ENCODE peak calls at places on chromosomes 12 and 14, in six cellular contexts. One of them, this sample, is unnamed.
A peak's percentile ranks its signal among the peaks of the same experiment; 100 is the strongest.

GRCh38 chr12:3432176-3432742 is 58.7 kb upstream of the PRMT8 start:
- DNase-seq in RWPE1: no peak
- DNase-seq in lower leg skin: peak; percentile 52
- DNase-seq in fibroblast of mammary gland: no peak
- DNase-seq in WTC11: peak; percentile 44
- DNase-seq in fibroblast of villous mesenchyme: peak; percentile 3
- DNase-seq in this sample: no peak

GRCh38 chr12:77049767-77050353 is 15.5 kb downstream of the E2F7 start:
- DNase-seq in RWPE1: peak; percentile 65
- DNase-seq in lower leg skin: no peak
- DNase-seq in fibroblast of mammary gland: peak; percentile 71
- DNase-seq in WTC11: no peak
- DNase-seq in fibroblast of villous mesenchyme: peak; percentile 71
- DNase-seq in this sample: peak; percentile 37

GRCh38 chr14:27573018-27573417 is 975.2 kb upstream of the NOVA1 start:
- DNase-seq in RWPE1: no peak
- DNase-seq in lower leg skin: peak; percentile 32
- DNase-seq in fibroblast of mammary gland: no peak
- DNase-seq in WTC11: no peak
- DNase-seq in fibroblast of villous mesenchyme: no peak
- DNase-seq in this sample: no peak

GRCh38 chr14:71372411-71372838 is 465.2 kb downstream of the PCNX1 start:
- DNase-seq in RWPE1: peak; percentile 93
- DNase-seq in lower leg skin: no peak
- DNase-seq in fibroblast of mammary gland: peak; percentile 82
- DNase-seq in WTC11: no peak
- DNase-seq in fibroblast of villous mesenchyme: peak; percentile 99
- DNase-seq in this sample: no peak

GRCh38 chr12:57366315-57366714 is 64.5 kb downstream of the R3HDM2 start:
- DNase-seq in RWPE1: no peak
- DNase-seq in lower leg skin: no peak
- DNase-seq in fibroblast of mammary gland: no peak
- DNase-seq in WTC11: no peak
- DNase-seq in fibroblast of villous mesenchyme: no peak
- DNase-seq in this sample: no peak

GRCh38 chr14:77154421-77154820 is 12.8 kb upstream of the ZDHHC22 start:
- DNase-seq in RWPE1: no peak
- DNase-seq in lower leg skin: no peak
- DNase-seq in fibroblast of mammary gland: no peak
- DNase-seq in WTC11: no peak
- DNase-seq in fibroblast of villous mesenchyme: no peak
- DNase-seq in this sample: no peak

GRCh38 chr14:49203676-49204075 is 382.5 kb downstream of the RPS29 start:
- DNase-seq in RWPE1: no peak
- DNase-seq in lower leg skin: no peak
- DNase-seq in fibroblast of mammary gland: no peak
- DNase-seq in WTC11: no peak
- DNase-seq in fibroblast of villous mesenchyme: no peak
- DNase-seq in this sample: no peak

GRCh38 chr14:99423434-99423833 is 57.2 kb downstream of the SETD3 start:
- DNase-seq in RWPE1: no peak
- DNase-seq in lower leg skin: no peak
- DNase-seq in fibroblast of mammary gland: no peak
- DNase-seq in WTC11: no peak
- DNase-seq in fibroblast of villous mesenchyme: no peak
- DNase-seq in this sample: no peak

GRCh38 chr12:108803428-108804105 is 53.8 kb downstream of the SSH1 start:
- DNase-seq in RWPE1: peak; percentile 77
- DNase-seq in lower leg skin: peak; percentile 91
- DNase-seq in fibroblast of mammary gland: peak; percentile 94
- DNase-seq in WTC11: peak; percentile 64
- DNase-seq in fibroblast of villous mesenchyme: peak; percentile 94
- DNase-seq in this sample: peak; percentile 51

GRCh38 chr12:14275886-14276285 is 89.6 kb upstream of the ATF7IP start:
- DNase-seq in RWPE1: no peak
- DNase-seq in lower leg skin: no peak
- DNase-seq in fibroblast of mammary gland: no peak
- DNase-seq in WTC11: no peak
- DNase-seq in fibroblast of villous mesenchyme: no peak
- DNase-seq in this sample: peak; percentile 63

GRCh38 chr14:104893435-104894207 is 28.6 kb downstream of the CEP170B start:
- DNase-seq in RWPE1: no peak
- DNase-seq in lower leg skin: peak; percentile 85
- DNase-seq in fibroblast of mammary gland: no peak
- DNase-seq in WTC11: peak; percentile 12
- DNase-seq in fibroblast of villous mesenchyme: no peak
- DNase-seq in this sample: no peak

GRCh38 chr12:53090559-53090958 is 6.9 kb upstream of the IGFBP6 start:
- DNase-seq in RWPE1: no peak
- DNase-seq in lower leg skin: no peak
- DNase-seq in fibroblast of mammary gland: no peak
- DNase-seq in WTC11: no peak
- DNase-seq in fibroblast of villous mesenchyme: no peak
- DNase-seq in this sample: no peak

GRCh38 chr12:110245278-110245868 is 35.7 kb upstream of the ATP2A2 start:
- DNase-seq in RWPE1: no peak
- DNase-seq in lower leg skin: no peak
- DNase-seq in fibroblast of mammary gland: peak; percentile 28
- DNase-seq in WTC11: peak; percentile 57
- DNase-seq in fibroblast of villous mesenchyme: no peak
- DNase-seq in this sample: peak; percentile 45

GRCh38 chr12:79021021-79021420 is 156.4 kb downstream of the SYT1 start:
- DNase-seq in RWPE1: no peak
- DNase-seq in lower leg skin: no peak
- DNase-seq in fibroblast of mammary gland: no peak
- DNase-seq in WTC11: no peak
- DNase-seq in fibroblast of villous mesenchyme: no peak
- DNase-seq in this sample: no peak

GRCh38 chr12:88753074-88753473 is 172.8 kb upstream of the KITLG start:
- DNase-seq in RWPE1: peak; percentile 1
- DNase-seq in lower leg skin: no peak
- DNase-seq in fibroblast of mammary gland: peak; percentile 52
- DNase-seq in WTC11: no peak
- DNase-seq in fibroblast of villous mesenchyme: peak; percentile 26
- DNase-seq in this sample: no peak

GRCh38 chr12:71627438-71628002 is 36.1 kb downstream of the ZFC3H1 start:
- DNase-seq in RWPE1: no peak
- DNase-seq in lower leg skin: no peak
- DNase-seq in fibroblast of mammary gland: no peak
- DNase-seq in WTC11: no peak
- DNase-seq in fibroblast of villous mesenchyme: no peak
- DNase-seq in this sample: no peak

GRCh38 chr12:47234576-47235141 is 154.9 kb upstream of the AMIGO2 start:
- DNase-seq in RWPE1: peak; percentile 62
- DNase-seq in lower leg skin: no peak
- DNase-seq in fibroblast of mammary gland: no peak
- DNase-seq in WTC11: peak; percentile 55
- DNase-seq in fibroblast of villous mesenchyme: no peak
- DNase-seq in this sample: no peak

GRCh38 chr14:35229495-35230089 is 62.6 kb upstream of the PSMA6 start:
- DNase-seq in RWPE1: peak; percentile 49
- DNase-seq in lower leg skin: no peak
- DNase-seq in fibroblast of mammary gland: peak; percentile 18
- DNase-seq in WTC11: no peak
- DNase-seq in fibroblast of villous mesenchyme: peak; percentile 15
- DNase-seq in this sample: no peak
- TF ChIP-seq CTCF in RWPE1: peak; percentile 44
- TF ChIP-seq CTCF in lower leg skin: no peak
- TF ChIP-seq CTCF in fibroblast of mammary gland: peak; percentile 33
- TF ChIP-seq CTCF in WTC11: no peak
- TF ChIP-seq CTCF in fibroblast of villous mesenchyme: no peak
- TF ChIP-seq CTCF in this sample: peak; percentile 11

GRCh38 chr14:64098120-64098519 is 196.1 kb downstream of the ESR2 start:
- DNase-seq in RWPE1: no peak
- DNase-seq in lower leg skin: no peak
- DNase-seq in fibroblast of mammary gland: no peak
- DNase-seq in WTC11: no peak
- DNase-seq in fibroblast of villous mesenchyme: no peak
- DNase-seq in this sample: no peak

GRCh38 chr14:64092940-64093339 is 201.2 kb downstream of the ESR2 start:
- DNase-seq in RWPE1: no peak
- DNase-seq in lower leg skin: no peak
- DNase-seq in fibroblast of mammary gland: no peak
- DNase-seq in WTC11: no peak
- DNase-seq in fibroblast of villous mesenchyme: no peak
- DNase-seq in this sample: no peak

GRCh38 chr14:64091217-64091616 is 203.0 kb downstream of the ESR2 start:
- DNase-seq in RWPE1: no peak
- DNase-seq in lower leg skin: no peak
- DNase-seq in fibroblast of mammary gland: no peak
- DNase-seq in WTC11: no peak
- DNase-seq in fibroblast of villous mesenchyme: no peak
- DNase-seq in this sample: no peak

GRCh38 chr14:64092338-64092737 is 201.8 kb downstream of the ESR2 start:
- DNase-seq in RWPE1: no peak
- DNase-seq in lower leg skin: no peak
- DNase-seq in fibroblast of mammary gland: no peak
- DNase-seq in WTC11: no peak
- DNase-seq in fibroblast of villous mesenchyme: no peak
- DNase-seq in this sample: no peak

GRCh38 chr14:64095620-64096019 is 198.6 kb downstream of the ESR2 start:
- DNase-seq in RWPE1: no peak
- DNase-seq in lower leg skin: no peak
- DNase-seq in fibroblast of mammary gland: no peak
- DNase-seq in WTC11: no peak
- DNase-seq in fibroblast of villous mesenchyme: peak; percentile 71
- DNase-seq in this sample: no peak
- TF ChIP-seq CTCF in RWPE1: no peak
- TF ChIP-seq CTCF in lower leg skin: no peak
- TF ChIP-seq CTCF in fibroblast of mammary gland: no peak
- TF ChIP-seq CTCF in WTC11: no peak
- TF ChIP-seq CTCF in fibroblast of villous mesenchyme: no peak
- TF ChIP-seq CTCF in this sample: no peak

GRCh38 chr14:72892103-72892878 is 1.6 kb downstream of the DPF3 start:
- DNase-seq in RWPE1: peak; percentile 43
- DNase-seq in lower leg skin: no peak
- DNase-seq in fibroblast of mammary gland: peak; percentile 36
- DNase-seq in WTC11: peak; percentile 54
- DNase-seq in fibroblast of villous mesenchyme: peak; percentile 47
- DNase-seq in this sample: no peak
- TF ChIP-seq CTCF in RWPE1: no peak
- TF ChIP-seq CTCF in lower leg skin: no peak
- TF ChIP-seq CTCF in fibroblast of mammary gland: no peak
- TF ChIP-seq CTCF in WTC11: no peak
- TF ChIP-seq CTCF in fibroblast of villous mesenchyme: no peak
- TF ChIP-seq CTCF in this sample: no peak

DNA sequence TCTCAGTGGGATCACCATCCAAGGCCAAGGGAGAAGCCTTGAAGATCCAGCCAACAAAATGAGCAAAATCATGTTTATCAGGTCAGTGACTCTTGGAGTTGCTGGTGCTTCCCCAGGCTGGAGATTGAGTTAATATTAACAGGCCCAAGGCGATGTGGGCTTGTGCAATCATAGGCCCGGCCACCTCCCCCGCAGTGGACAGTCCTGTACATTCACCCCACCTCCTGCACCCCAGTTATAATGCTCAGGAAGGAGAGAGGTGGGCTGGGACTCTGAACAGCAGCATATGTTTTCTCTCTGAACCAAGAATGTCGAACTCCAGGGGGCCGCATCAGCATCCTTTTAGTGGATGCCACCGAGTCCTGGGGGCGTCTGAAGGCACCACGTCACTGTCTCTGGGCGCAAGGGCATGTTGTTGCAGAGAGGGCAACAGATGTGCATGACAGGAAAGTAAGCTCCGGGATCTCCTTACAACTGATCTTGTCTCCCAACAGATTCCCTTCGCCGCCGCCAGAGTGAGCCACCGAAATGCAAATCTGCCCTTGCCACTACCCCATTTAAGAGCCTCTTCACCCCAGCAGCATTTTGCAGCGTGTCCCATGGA is 32.2 kb upstream of the SERPINA6 start:
- DNase-seq in RWPE1: no peak
- DNase-seq in lower leg skin: peak; percentile 88
- DNase-seq in fibroblast of mammary gland: peak; percentile 80
- DNase-seq in WTC11: peak; percentile 69
- DNase-seq in fibroblast of villous mesenchyme: peak; percentile 56
- DNase-seq in this sample: no peak
- TF ChIP-seq CTCF in RWPE1: no peak
- TF ChIP-seq CTCF in lower leg skin: no peak
- TF ChIP-seq CTCF in fibroblast of mammary gland: peak; percentile 65
- TF ChIP-seq CTCF in WTC11: no peak
- TF ChIP-seq CTCF in fibroblast of villous mesenchyme: peak; percentile 48
- TF ChIP-seq CTCF in this sample: peak; percentile 21

GRCh38 chr12:2273288-2273687 is 220.5 kb downstream of the CACNA1C start:
- DNase-seq in RWPE1: no peak
- DNase-seq in lower leg skin: no peak
- DNase-seq in fibroblast of mammary gland: peak; percentile 62
- DNase-seq in WTC11: no peak
- DNase-seq in fibroblast of villous mesenchyme: peak; percentile 40
- DNase-seq in this sample: no peak
- TF ChIP-seq CTCF in RWPE1: no peak
- TF ChIP-seq CTCF in lower leg skin: no peak
- TF ChIP-seq CTCF in fibroblast of mammary gland: peak; percentile 45
- TF ChIP-seq CTCF in WTC11: no peak
- TF ChIP-seq CTCF in fibroblast of villous mesenchyme: peak; percentile 41
- TF ChIP-seq CTCF in this sample: no peak

DNA sequence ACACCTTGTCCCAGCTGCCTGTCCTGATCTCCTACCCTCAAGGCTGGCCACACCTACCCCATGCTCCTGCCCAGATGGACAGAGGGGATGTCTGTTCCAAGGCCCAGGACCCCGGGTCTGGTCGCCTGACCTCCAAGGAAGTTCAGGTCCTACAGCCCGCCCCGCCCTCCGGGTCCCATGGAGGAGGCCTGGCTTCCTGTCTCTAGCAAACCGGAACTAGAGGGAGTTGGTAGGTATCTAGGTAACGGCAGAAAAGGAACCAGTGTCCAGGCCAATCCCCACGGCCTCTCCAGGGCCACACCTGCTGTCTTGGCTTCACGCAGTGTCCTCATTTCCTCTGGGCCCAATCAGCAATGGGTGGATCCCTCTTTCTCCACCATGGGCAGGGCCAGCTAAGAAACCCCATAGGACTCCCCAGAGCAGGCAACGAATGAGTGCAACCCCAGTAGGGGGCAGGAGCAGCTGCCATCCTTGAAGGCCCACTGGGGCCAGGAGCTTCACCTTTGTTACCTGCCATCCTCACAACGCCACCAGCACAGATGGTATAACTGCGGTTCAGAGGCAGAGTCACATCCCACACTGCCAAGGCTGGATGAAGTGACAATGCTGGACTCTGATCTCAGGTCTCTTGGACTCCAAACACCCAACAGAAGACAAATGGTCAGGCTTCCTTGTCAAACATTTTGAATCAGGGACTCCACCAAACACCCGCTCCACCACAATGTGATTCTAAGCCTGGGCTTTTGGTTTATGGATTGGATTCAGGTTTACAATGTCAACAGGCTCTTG is 25.1 kb upstream of the RPLP0 start:
- DNase-seq in RWPE1: no peak
- DNase-seq in lower leg skin: no peak
- DNase-seq in fibroblast of mammary gland: no peak
- DNase-seq in WTC11: no peak
- DNase-seq in fibroblast of villous mesenchyme: no peak
- DNase-seq in this sample: no peak
- TF ChIP-seq CTCF in RWPE1: no peak
- TF ChIP-seq CTCF in lower leg skin: no peak
- TF ChIP-seq CTCF in fibroblast of mammary gland: no peak
- TF ChIP-seq CTCF in WTC11: no peak
- TF ChIP-seq CTCF in fibroblast of villous mesenchyme: no peak
- TF ChIP-seq CTCF in this sample: no peak

GRCh38 chr14:103091041-103091882 is 3.3 kb upstream of the EXOC3L4 start:
- DNase-seq in RWPE1: no peak
- DNase-seq in lower leg skin: no peak
- DNase-seq in fibroblast of mammary gland: peak; percentile 48
- DNase-seq in WTC11: peak; percentile 66
- DNase-seq in fibroblast of villous mesenchyme: peak; percentile 71
- DNase-seq in this sample: peak; percentile 47
- TF ChIP-seq CTCF in RWPE1: peak; percentile 67
- TF ChIP-seq CTCF in lower leg skin: no peak
- TF ChIP-seq CTCF in fibroblast of mammary gland: no peak
- TF ChIP-seq CTCF in WTC11: peak; percentile 20
- TF ChIP-seq CTCF in fibroblast of villous mesenchyme: peak; percentile 39
- TF ChIP-seq CTCF in this sample: no peak

This sample was measured in HL-60.